ENCODE peak calls at places on chromosomes 16 and 17, in nine cellular contexts. M, Y, H, N, K, X, U, O and L are unnamed samples.

GRCh38 chr16:88442811-88443576 is 10.1 kb upstream of the ZFPM1 start:
- DNase-seq in M (peak), Y (peak), H (peak), N (peak), K (peak), X (peak), U (peak), O (peak), L (no peak)

GRCh38 chr17:76179496-76180467 is 38.7 kb upstream of the FOXJ1 start:
- DNase-seq in M (no peak), Y (no peak), H (no peak), N (no peak), K (no peak), X (peak), U (no peak), O (no peak), L (no peak)

GRCh38 chr16:89489731-89490385 is 503 bp downstream of the ANKRD11 start:
- DNase-seq in M (no peak), Y (no peak), H (no peak), N (no peak), K (no peak), X (no peak), U (no peak), O (no peak), L (no peak)

GRCh38 chr17:45339646-45340605 is 23.1 kb upstream of the MAP3K14 start:
- DNase-seq in M (no peak), Y (no peak), H (no peak), N (no peak), K (no peak), X (no peak), U (no peak), O (no peak), L (no peak)

GRCh38 chr16:75471723-75472634 is 7.5 kb upstream of the TMEM170A start:
- DNase-seq in M (peak), Y (peak), H (peak), N (no peak), K (peak), X (peak), U (no peak), O (peak), L (no peak)

GRCh38 chr16:70253291-70254094 is 1.8 kb upstream of the EXOSC6 start:
- DNase-seq in M (no peak), Y (peak), H (no peak), N (no peak), K (no peak), X (peak), U (no peak), O (no peak), L (no peak)

GRCh38 chr17:29215717-29216116 is 30.9 kb upstream of the CRYBA1 start:
- DNase-seq in M (no peak), Y (no peak), H (no peak), N (no peak), K (no peak), X (no peak), U (no peak), O (no peak), L (no peak)

GRCh38 chr17:17350491-17351355 is 47.5 kb downstream of the NT5M start:
- DNase-seq in M (no peak), Y (no peak), H (peak), N (no peak), K (peak), X (no peak), U (no peak), O (no peak), L (no peak)

GRCh38 chr17:55510986-55511721 is at the start of gene SMIM36:
- DNase-seq in M (no peak), Y (no peak), H (no peak), N (no peak), K (no peak), X (no peak), U (no peak), O (no peak), L (no peak)

GRCh38 chr17:44083250-44083849 is 12.8 kb downstream of the G6PC3 start:
- DNase-seq in M (no peak), Y (peak), H (no peak), N (no peak), K (no peak), X (no peak), U (no peak), O (no peak), L (no peak)

GRCh38 chr17:19381741-19382444 is 3.6 kb downstream of the MAPK7 start:
- DNase-seq in M (no peak), Y (no peak), H (no peak), N (no peak), K (no peak), X (no peak), U (no peak), O (peak), L (no peak)

GRCh38 chr16:10093564-10093963 is 88.7 kb downstream of the GRIN2A start:
- DNase-seq in M (no peak), Y (no peak), H (no peak), N (no peak), K (no peak), X (no peak), U (no peak), O (no peak), L (no peak)

GRCh38 chr16:11085025-11085485 is 140.7 kb downstream of the CLEC16A start:
- DNase-seq in M (no peak), Y (no peak), H (no peak), N (no peak), K (no peak), X (no peak), U (no peak), O (no peak), L (no peak)

GRCh38 chr16:81717662-81718189 is 61.4 kb upstream of the PLCG2 start:
- DNase-seq in M (no peak), Y (no peak), H (no peak), N (no peak), K (no peak), X (peak), U (no peak), O (no peak), L (no peak)

GRCh38 chr17:39701012-39701783 is 1.3 kb downstream of the ERBB2 start:
- DNase-seq in M (no peak), Y (peak), H (no peak), N (no peak), K (no peak), X (no peak), U (no peak), O (no peak), L (no peak)

GRCh38 chr16:27239026-27239425 is 29.5 kb downstream of the NSMCE1 start:
- DNase-seq in M (no peak), Y (no peak), H (no peak), N (no peak), K (no peak), X (no peak), U (no peak), O (no peak), L (no peak)

GRCh38 chr17:17855976-17856375 is 19.2 kb upstream of the SREBF1 start:
- DNase-seq in M (no peak), Y (no peak), H (no peak), N (no peak), K (no peak), X (no peak), U (no peak), O (no peak), L (no peak)

GRCh38 chr16:19138601-19139000 is 24.8 kb downstream of the ITPRIPL2 start:
- DNase-seq in M (no peak), Y (no peak), H (no peak), N (no peak), K (no peak), X (no peak), U (peak), O (peak), L (no peak)

GRCh38 chr17:9271989-9272388 is 250.7 kb downstream of the NTN1 start:
- DNase-seq in M (no peak), Y (no peak), H (no peak), N (no peak), K (no peak), X (no peak), U (no peak), O (no peak), L (no peak)

GRCh38 chr17:7380321-7380720 is 568 bp upstream of the TNK1 start:
- DNase-seq in M (no peak), Y (no peak), H (no peak), N (no peak), K (no peak), X (no peak), U (peak), O (peak), L (no peak)

GRCh38 chr16:72051818-72052217 is 2.5 kb upstream of the HP start:
- DNase-seq in M (no peak), Y (no peak), H (no peak), N (no peak), K (no peak), X (no peak), U (no peak), O (no peak), L (no peak)

GRCh38 chr16:21989141-21989540 is 11.8 kb downstream of the PDZD9 start:
- DNase-seq in M (no peak), Y (no peak), H (no peak), N (no peak), K (no peak), X (no peak), U (no peak), O (no peak), L (no peak)

GRCh38 chr17:933168-934083 is 46.1 kb downstream of the NXN start:
- DNase-seq in M (no peak), Y (no peak), H (peak), N (no peak), K (no peak), X (no peak), U (peak), O (peak), L (peak)

GRCh38 chr16:75860654-75861053 is 134.4 kb upstream of the CPHXL start:
- DNase-seq in M (no peak), Y (no peak), H (no peak), N (no peak), K (no peak), X (no peak), U (no peak), O (no peak), L (no peak)

GRCh38 chr16:14489460-14489859 is 140.6 kb downstream of the PARN start:
- DNase-seq in M (peak), Y (peak), H (no peak), N (no peak), K (no peak), X (no peak), U (no peak), O (no peak), L (no peak)

GRCh38 chr17:21033350-21033749 is 9.5 kb downstream of the USP22 start:
- DNase-seq in M (no peak), Y (no peak), H (no peak), N (no peak), K (no peak), X (no peak), U (no peak), O (no peak), L (no peak)

GRCh38 chr17:71689782-71690181 is 431.0 kb upstream of the SOX9 start:
- DNase-seq in M (no peak), Y (no peak), H (no peak), N (no peak), K (no peak), X (no peak), U (no peak), O (no peak), L (no peak)

GRCh38 chr17:7133424-7133823 is 18.8 kb upstream of the ASGR2 start:
- DNase-seq in M (no peak), Y (no peak), H (no peak), N (no peak), K (peak), X (no peak), U (peak), O (peak), L (no peak)

GRCh38 chr17:29593546-29594440 is 861 bp downstream of the ANKRD13B start:
- DNase-seq in M (peak), Y (peak), H (no peak), N (no peak), K (no peak), X (no peak), U (no peak), O (peak), L (no peak)

GRCh38 chr16:88479795-88480760 is 27.0 kb downstream of the ZFPM1 start:
- DNase-seq in M (no peak), Y (no peak), H (no peak), N (peak), K (peak), X (peak), U (no peak), O (no peak), L (no peak)

GRCh38 chr16:5761592-5761991 is 664.0 kb upstream of the EEF2KMT start:
- DNase-seq in M (no peak), Y (no peak), H (no peak), N (no peak), K (no peak), X (no peak), U (no peak), O (no peak), L (no peak)

GRCh38 chr17:59859444-59860025 is 33.2 kb downstream of the TUBD1 start:
- DNase-seq in M (no peak), Y (no peak), H (peak), N (no peak), K (no peak), X (peak), U (no peak), O (no peak), L (no peak)

GRCh38 chr16:20181386-20181785 is 107.7 kb upstream of the GPR139 start:
- DNase-seq in M (no peak), Y (no peak), H (no peak), N (no peak), K (no peak), X (no peak), U (no peak), O (no peak), L (no peak)

GRCh38 chr17:64732336-64733006 is 70.4 kb upstream of the SMURF2 start:
- DNase-seq in M (no peak), Y (no peak), H (no peak), N (no peak), K (no peak), X (no peak), U (no peak), O (peak), L (no peak)